ENCODE peak calls at places on chromosomes 7 and 10, in five cellular contexts. W is GM12878, B is HCT116, V is SK-N-SH, K is H1. U is an unnamed sample.

GRCh38 chr7:19749658-19750057 is 23.8 kb downstream of the TMEM196 start:
- DNase-seq in V (no peak), B (no peak), W (no peak), K (no peak), U (no peak)

GRCh38 chr7:12872487-12872886 is 185.1 kb downstream of the ARL4A start:
- DNase-seq in V (no peak), K (no peak), B (no peak), W (no peak), U (no peak)

GRCh38 chr7:90931996-90932912 is 332.0 kb upstream of the FZD1 start:
- DNase-seq in K (no peak), B (no peak), V (no peak), W (peak; percentile 73), U (no peak)

GRCh38 chr7:159036916-159037605 is 107.6 kb downstream of the VIPR2 start:
- DNase-seq in V (no peak), B (no peak), W (no peak), K (no peak), U (no peak)

GRCh38 chr7:108048422-108048821 is 45.5 kb upstream of the LAMB1 start:
- DNase-seq in B (no peak), K (no peak), V (no peak), W (no peak), U (no peak)

GRCh38 chr10:121999301-121999700 is 10.3 kb downstream of the TACC2 start:
- DNase-seq in W (no peak), V (no peak), B (no peak), K (no peak), U (peak; percentile 22)

GRCh38 chr10:80444646-80445319 is 9.3 kb upstream of the TSPAN14 start:
- DNase-seq in V (peak; percentile 58), B (no peak), W (peak; percentile 63), K (no peak), U (peak; percentile 84)

GRCh38 chr7:132145466-132145865 is 430.8 kb downstream of the PLXNA4 start:
- DNase-seq in B (no peak), W (no peak), V (no peak), K (no peak), U (peak; percentile 15)

GRCh38 chr7:156725074-156725473 is 84.5 kb downstream of the RNF32 start:
- DNase-seq in V (no peak), K (no peak), B (no peak), W (no peak), U (no peak)

GRCh38 chr10:3825862-3826351 is 40.9 kb upstream of the KLF6 start:
- DNase-seq in W (no peak), B (no peak), V (no peak), K (no peak), U (no peak)

GRCh38 chr7:49986191-49986590 is 106.9 kb downstream of the ZPBP start:
- DNase-seq in V (no peak), W (no peak), B (no peak), K (no peak), U (no peak)
- TF ChIP-seq JUND in V (no peak), W (no peak), B (no peak), K (no peak), U (no peak)

GRCh38 chr10:1402016-1402820 is 335.1 kb downstream of the ADARB2 start:
- DNase-seq in V (peak; percentile 73), W (no peak), K (no peak), B (no peak), U (no peak)
- TF ChIP-seq JUND in V (no peak), W (no peak), K (no peak), B (no peak), U (no peak)

GRCh38 chr7:36405409-36405803 is 15.7 kb downstream of the ANLN start:
- DNase-seq in V (no peak), W (no peak), B (no peak), K (no peak), U (no peak)
- TF ChIP-seq JUND in V (no peak), W (no peak), B (no peak), K (no peak), U (no peak)

GRCh38 chr10:61408065-61408464 is 45.1 kb downstream of the TMEM26 start:
- DNase-seq in K (no peak), B (no peak), V (no peak), W (no peak), U (no peak)
- TF ChIP-seq JUND in K (no peak), B (no peak), V (no peak), W (no peak), U (no peak)

GRCh38 chr10:95837783-95838182 is 70.0 kb upstream of the CC2D2B start:
- DNase-seq in W (peak; percentile 92), V (no peak), K (no peak), B (no peak), U (no peak)
- TF ChIP-seq JUND in W (no peak), V (no peak), K (no peak), B (no peak), U (no peak)